ENCODE peak calls at places on chromosomes 6 and 20, in four cellular contexts. A is NCI-H1105, F is substantia nigra, W is foreskin fibroblast. U is an unnamed sample.

GRCh38 chr20:40568200-40568599 is 120.8 kb downstream of the MAFB start:
- DNase-seq in A (no peak), F (no peak), W (no peak), U (no peak)

GRCh38 chr20:58228484-58229197 is at the start of gene ANKRD60:
- DNase-seq in A (no peak), F (no peak), W (peak), U (no peak)

GRCh38 chr20:11267131-11267761 is 593.4 kb upstream of the JAG1 start:
- DNase-seq in A (no peak), F (no peak), W (peak), U (no peak)

GRCh38 chr6:21135484-21136005 is 458.0 kb upstream of the SOX4 start:
- DNase-seq in A (no peak), F (no peak), W (no peak), U (no peak)

GRCh38 chr20:44017905-44018683 is 103.4 kb downstream of the TOX2 start:
- DNase-seq in A (peak), F (no peak), W (peak), U (no peak)

GRCh38 chr20:32977281-32978008 is 26.8 kb downstream of the SUN5 start:
- DNase-seq in A (no peak), F (no peak), W (no peak), U (no peak)

GRCh38 chr6:2794171-2794730 is 29.1 kb downstream of the WRNIP1 start:
- DNase-seq in A (no peak), F (no peak), W (peak), U (no peak)

GRCh38 chr20:51481311-51481997 is 61.1 kb downstream of the NFATC2 start:
- DNase-seq in A (no peak), F (no peak), W (no peak), U (no peak)

GRCh38 chr6:102895683-102896082 is 1502.2 kb downstream of the GRIK2 start:
- DNase-seq in A (no peak), F (no peak), W (no peak), U (no peak)

GRCh38 chr20:43667341-43668132 is 623 bp downstream of the MYBL2 start:
- DNase-seq in A (no peak), F (no peak), W (peak), U (no peak)

GRCh38 chr6:17640477-17640917 is 40.4 kb downstream of the FAM8A1 start:
- DNase-seq in A (no peak), F (no peak), W (peak), U (no peak)

GRCh38 chr20:23601715-23602114 is 4.0 kb downstream of the CST9 start:
- DNase-seq in A (no peak), F (no peak), W (no peak), U (no peak)

GRCh38 chr6:127539292-127539691 is 20.2 kb upstream of the MTCL3 start:
- DNase-seq in A (peak), F (no peak), W (peak), U (no peak)

GRCh38 chr20:23180451-23180921 is 94.4 kb upstream of the CD93 start:
- DNase-seq in A (no peak), F (no peak), W (no peak), U (no peak)

GRCh38 chr20:46013826-46014516 is 5.3 kb downstream of the MMP9 start:
- DNase-seq in A (peak), F (no peak), W (peak), U (no peak)

GRCh38 chr20:31664696-31665354 is 27.1 kb downstream of the COX4I2 start:
- DNase-seq in A (no peak), F (no peak), W (no peak), U (no peak)

GRCh38 chr20:24309596-24309995 is 159.8 kb upstream of the SYNDIG1 start:
- DNase-seq in A (no peak), F (no peak), W (no peak), U (no peak)

U was measured in anterior cingulate cortex.